ENCODE peak calls at places on chromosomes 2 and 18, in six cellular contexts. One of them, this sample, is unnamed.
A peak's percentile ranks its signal among the peaks of the same experiment; 100 is the strongest.

GRCh38 chr2:47174731-47175361 is 19.7 kb upstream of the STPG4 start:
- DNase-seq in GM23338: peak; percentile 45
- DNase-seq in sigmoid colon: peak; percentile 80
- DNase-seq in transverse colon: peak; percentile 82
- DNase-seq in upper lobe of left lung: no peak
- DNase-seq in HCT116: peak; percentile 52
- DNase-seq in this sample: no peak

GRCh38 chr2:85433511-85434089 is 15.1 kb downstream of the SH2D6 start:
- DNase-seq in GM23338: peak; percentile 48
- DNase-seq in sigmoid colon: peak; percentile 98
- DNase-seq in transverse colon: peak; percentile 79
- DNase-seq in upper lobe of left lung: no peak
- DNase-seq in HCT116: no peak
- DNase-seq in this sample: no peak

GRCh38 chr18:79581406-79581805 is 98.2 kb upstream of the CTDP1 start:
- DNase-seq in GM23338: no peak
- DNase-seq in sigmoid colon: peak; percentile 28
- DNase-seq in transverse colon: peak; percentile 1
- DNase-seq in upper lobe of left lung: no peak
- DNase-seq in HCT116: no peak
- DNase-seq in this sample: peak; percentile 47

GRCh38 chr2:142594935-142595334 is 282.5 kb upstream of the KYNU start:
- DNase-seq in GM23338: no peak
- DNase-seq in sigmoid colon: no peak
- DNase-seq in transverse colon: no peak
- DNase-seq in upper lobe of left lung: no peak
- DNase-seq in HCT116: no peak
- DNase-seq in this sample: no peak

GRCh38 chr2:3522851-3523481 is 3.6 kb upstream of the ADI1 start:
- DNase-seq in GM23338: no peak
- DNase-seq in sigmoid colon: peak; percentile 83
- DNase-seq in transverse colon: peak; percentile 27
- DNase-seq in upper lobe of left lung: no peak
- DNase-seq in HCT116: no peak
- DNase-seq in this sample: no peak

GRCh38 chr18:70419526-70419925 is 130.7 kb downstream of the SOCS6 start:
- DNase-seq in GM23338: no peak
- DNase-seq in sigmoid colon: no peak
- DNase-seq in transverse colon: no peak
- DNase-seq in upper lobe of left lung: no peak
- DNase-seq in HCT116: no peak
- DNase-seq in this sample: no peak

GRCh38 chr2:43745457-43745856 is 28.4 kb upstream of the DYNC2LI1 start:
- DNase-seq in GM23338: no peak
- DNase-seq in sigmoid colon: no peak
- DNase-seq in transverse colon: no peak
- DNase-seq in upper lobe of left lung: no peak
- DNase-seq in HCT116: no peak
- DNase-seq in this sample: no peak

GRCh38 chr2:118672571-118673158 is 174.8 kb downstream of the EN1 start:
- DNase-seq in GM23338: no peak
- DNase-seq in sigmoid colon: no peak
- DNase-seq in transverse colon: no peak
- DNase-seq in upper lobe of left lung: no peak
- DNase-seq in HCT116: no peak
- DNase-seq in this sample: no peak

DNA sequence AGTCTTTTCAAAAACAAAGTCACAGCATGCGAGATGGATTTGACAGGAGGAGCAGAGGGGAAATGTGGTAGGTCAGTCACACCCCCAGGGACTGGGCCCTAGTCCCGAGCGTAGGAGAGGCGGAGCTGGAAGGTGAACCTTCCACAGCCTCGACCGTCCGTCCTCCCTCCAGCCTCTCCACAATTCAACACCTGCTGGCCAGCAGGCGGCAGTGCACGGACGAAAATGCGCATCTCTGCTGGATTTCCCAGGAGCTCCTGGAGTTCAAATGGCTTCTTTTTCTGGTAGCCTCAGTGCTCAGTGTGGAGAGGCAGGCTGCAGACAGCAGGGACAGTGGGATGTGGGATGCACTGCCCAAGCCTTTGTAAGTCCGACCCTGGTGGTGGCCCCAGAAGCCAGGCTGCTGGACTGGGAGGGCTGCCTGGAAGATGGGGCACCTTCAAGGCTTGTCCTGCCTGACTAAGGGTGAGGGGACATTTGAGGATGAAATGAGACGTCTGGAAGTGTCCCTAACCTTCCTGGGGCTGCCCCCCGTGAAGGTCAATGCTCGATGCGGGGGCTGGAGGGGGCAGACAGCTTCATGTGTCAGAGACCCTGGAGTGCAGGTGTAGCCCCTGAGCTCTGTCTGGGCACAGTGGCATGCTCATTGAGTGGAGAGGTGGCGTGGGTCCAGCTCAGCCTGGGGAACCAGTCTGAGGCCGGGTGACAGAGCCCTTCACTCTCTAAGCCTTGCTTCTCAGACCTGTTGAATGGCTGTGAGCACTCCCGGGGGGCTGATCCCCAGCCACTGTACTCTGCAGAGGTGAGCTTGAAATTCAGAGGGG is 189.5 kb downstream of the TFCP2L1 start:
- DNase-seq in GM23338: peak; percentile 90
- DNase-seq in sigmoid colon: peak; percentile 69
- DNase-seq in transverse colon: peak; percentile 78
- DNase-seq in upper lobe of left lung: peak; percentile 79
- DNase-seq in HCT116: peak; percentile 72
- DNase-seq in this sample: peak; percentile 78
- TF ChIP-seq CTCF in GM23338: peak; percentile 70
- TF ChIP-seq CTCF in sigmoid colon: no peak
- TF ChIP-seq CTCF in transverse colon: peak; percentile 76
- TF ChIP-seq CTCF in upper lobe of left lung: peak; percentile 74
- TF ChIP-seq CTCF in HCT116: peak; percentile 83
- TF ChIP-seq CTCF in this sample: peak; percentile 58

GRCh38 chr2:109555346-109555900 is 58.3 kb downstream of the SEPTIN10 start:
- DNase-seq in GM23338: no peak
- DNase-seq in sigmoid colon: no peak
- DNase-seq in transverse colon: no peak
- DNase-seq in upper lobe of left lung: no peak
- DNase-seq in HCT116: no peak
- DNase-seq in this sample: no peak
- H3K27ac ChIP-seq in GM23338: no peak overlapping the region
- H3K27ac ChIP-seq in sigmoid colon: no peak overlapping the region
- H3K27ac ChIP-seq in transverse colon: no peak overlapping the region
- H3K27ac ChIP-seq in upper lobe of left lung: no peak overlapping the region
- H3K27ac ChIP-seq in HCT116: no peak overlapping the region
- H3K27ac ChIP-seq in this sample: no peak overlapping the region

GRCh38 chr2:203710211-203710610 is 3.8 kb downstream of the CD28 start:
- DNase-seq in GM23338: no peak
- DNase-seq in sigmoid colon: no peak
- DNase-seq in transverse colon: no peak
- DNase-seq in upper lobe of left lung: no peak
- DNase-seq in HCT116: no peak
- DNase-seq in this sample: no peak

GRCh38 chr2:203708846-203709815 is 2.7 kb downstream of the CD28 start:
- DNase-seq in GM23338: no peak
- DNase-seq in sigmoid colon: no peak
- DNase-seq in transverse colon: no peak
- DNase-seq in upper lobe of left lung: no peak
- DNase-seq in HCT116: no peak
- DNase-seq in this sample: no peak

GRCh38 chr2:203705184-203705583 is 1.3 kb upstream of the CD28 start:
- DNase-seq in GM23338: no peak
- DNase-seq in sigmoid colon: no peak
- DNase-seq in transverse colon: no peak
- DNase-seq in upper lobe of left lung: no peak
- DNase-seq in HCT116: no peak
- DNase-seq in this sample: no peak

GRCh38 chr2:203707530-203707929 is 1.1 kb downstream of the CD28 start:
- DNase-seq in GM23338: no peak
- DNase-seq in sigmoid colon: no peak
- DNase-seq in transverse colon: no peak
- DNase-seq in upper lobe of left lung: no peak
- DNase-seq in HCT116: no peak
- DNase-seq in this sample: no peak

DNA sequence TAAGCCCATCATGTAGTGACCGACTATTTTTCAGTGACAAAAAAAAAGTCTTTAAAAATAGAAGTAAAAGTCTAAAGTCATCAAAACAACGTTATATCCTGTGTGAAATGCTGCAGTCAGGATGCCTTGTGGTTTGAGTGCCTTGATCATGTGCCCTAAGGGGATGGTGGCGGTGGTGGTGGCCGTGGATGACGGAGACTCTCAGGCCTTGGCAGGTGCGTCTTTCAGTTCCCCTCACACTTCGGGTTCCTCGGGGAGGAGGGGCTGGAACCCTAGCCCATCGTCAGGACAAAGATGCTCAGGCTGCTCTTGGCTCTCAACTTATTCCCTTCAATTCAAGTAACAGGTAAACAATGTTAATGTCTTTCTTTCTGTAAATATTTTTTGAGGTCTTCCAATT is at the start of gene CD28:
- DNase-seq in GM23338: no peak
- DNase-seq in sigmoid colon: peak; percentile 69
- DNase-seq in transverse colon: peak; percentile 84
- DNase-seq in upper lobe of left lung: peak; percentile 8
- DNase-seq in HCT116: no peak
- DNase-seq in this sample: peak; percentile 91
- TF ChIP-seq POLR2AphosphoS5 in GM23338: no peak
- TF ChIP-seq POLR2AphosphoS5 in sigmoid colon: no peak
- TF ChIP-seq POLR2AphosphoS5 in transverse colon: peak; percentile 62
- TF ChIP-seq POLR2AphosphoS5 in upper lobe of left lung: peak; percentile 45
- TF ChIP-seq POLR2AphosphoS5 in HCT116: no peak
- TF ChIP-seq POLR2AphosphoS5 in this sample: peak; percentile 69

GRCh38 chr2:80531319-80531718 is 226.8 kb upstream of the LRRTM1 start:
- DNase-seq in GM23338: no peak
- DNase-seq in sigmoid colon: no peak
- DNase-seq in transverse colon: no peak
- DNase-seq in upper lobe of left lung: no peak
- DNase-seq in HCT116: no peak
- DNase-seq in this sample: no peak
- TF ChIP-seq CTCF in GM23338: no peak
- TF ChIP-seq CTCF in sigmoid colon: no peak
- TF ChIP-seq CTCF in transverse colon: no peak
- TF ChIP-seq CTCF in upper lobe of left lung: no peak
- TF ChIP-seq CTCF in HCT116: no peak
- TF ChIP-seq CTCF in this sample: no peak

GRCh38 chr18:33460681-33461080 is 20.2 kb upstream of the CCDC178 start:
- DNase-seq in GM23338: no peak
- DNase-seq in sigmoid colon: no peak
- DNase-seq in transverse colon: no peak
- DNase-seq in upper lobe of left lung: no peak
- DNase-seq in HCT116: no peak
- DNase-seq in this sample: no peak

GRCh38 chr18:33459612-33460011 is 19.1 kb upstream of the CCDC178 start:
- DNase-seq in GM23338: no peak
- DNase-seq in sigmoid colon: no peak
- DNase-seq in transverse colon: no peak
- DNase-seq in upper lobe of left lung: no peak
- DNase-seq in HCT116: no peak
- DNase-seq in this sample: no peak
- H3K27ac ChIP-seq in GM23338: no peak overlapping the region
- H3K27ac ChIP-seq in sigmoid colon: no peak overlapping the region
- H3K27ac ChIP-seq in transverse colon: no peak overlapping the region
- H3K27ac ChIP-seq in upper lobe of left lung: no peak overlapping the region
- H3K27ac ChIP-seq in HCT116: no peak overlapping the region
- H3K27ac ChIP-seq in this sample: no peak overlapping the region

DNA sequence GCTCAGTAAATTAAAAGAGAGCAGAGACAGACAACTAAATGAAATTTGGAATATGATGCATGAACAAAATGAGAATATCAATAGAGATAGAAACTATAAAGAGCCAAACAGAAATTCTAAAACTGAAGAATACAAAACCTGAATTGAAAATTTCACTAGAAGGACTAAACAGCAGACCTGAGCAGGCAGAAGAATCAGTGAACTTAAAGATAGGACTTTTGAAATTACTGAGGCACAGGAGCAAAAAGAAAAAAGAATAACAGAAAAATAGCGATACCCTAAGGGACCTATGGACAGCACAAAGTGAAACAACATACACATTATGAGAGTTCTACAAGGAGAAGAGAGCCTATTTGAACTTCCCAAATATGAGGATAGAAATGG is 41.6 kb downstream of the UNC50 start:
- DNase-seq in GM23338: no peak
- DNase-seq in sigmoid colon: no peak
- DNase-seq in transverse colon: no peak
- DNase-seq in upper lobe of left lung: no peak
- DNase-seq in HCT116: no peak
- DNase-seq in this sample: no peak
- TF ChIP-seq POLR2AphosphoS5 in GM23338: no peak
- TF ChIP-seq POLR2AphosphoS5 in sigmoid colon: no peak
- TF ChIP-seq POLR2AphosphoS5 in transverse colon: no peak
- TF ChIP-seq POLR2AphosphoS5 in upper lobe of left lung: no peak
- TF ChIP-seq POLR2AphosphoS5 in HCT116: no peak
- TF ChIP-seq POLR2AphosphoS5 in this sample: no peak

GRCh38 chr2:5322414-5322813 is 369.8 kb upstream of the SOX11 start:
- DNase-seq in GM23338: no peak
- DNase-seq in sigmoid colon: peak; percentile 74
- DNase-seq in transverse colon: no peak
- DNase-seq in upper lobe of left lung: no peak
- DNase-seq in HCT116: no peak
- DNase-seq in this sample: no peak

GRCh38 chr2:5315512-5315911 is 376.7 kb upstream of the SOX11 start:
- DNase-seq in GM23338: no peak
- DNase-seq in sigmoid colon: no peak
- DNase-seq in transverse colon: no peak
- DNase-seq in upper lobe of left lung: no peak
- DNase-seq in HCT116: no peak
- DNase-seq in this sample: no peak

GRCh38 chr2:5319493-5319892 is 372.7 kb upstream of the SOX11 start:
- DNase-seq in GM23338: no peak
- DNase-seq in sigmoid colon: no peak
- DNase-seq in transverse colon: no peak
- DNase-seq in upper lobe of left lung: no peak
- DNase-seq in HCT116: no peak
- DNase-seq in this sample: no peak
- TF ChIP-seq CTCF in GM23338: no peak
- TF ChIP-seq CTCF in sigmoid colon: no peak
- TF ChIP-seq CTCF in transverse colon: no peak
- TF ChIP-seq CTCF in upper lobe of left lung: no peak
- TF ChIP-seq CTCF in HCT116: no peak
- TF ChIP-seq CTCF in this sample: no peak